ENCODE peak calls at places on chromosomes 5 and 9, in four cellular contexts. K, C, O and T are unnamed samples.
A peak's percentile ranks its signal among the peaks of the same experiment; 100 is the strongest.

GRCh38 chr5:128687930-128688329 is 149.9 kb upstream of the FBN2 start:
- DNase-seq in K (no peak), C (no peak), O (no peak), T (no peak)

GRCh38 chr9:91338681-91339080 is 23.0 kb downstream of the AUH start:
- DNase-seq in K (no peak), C (no peak), O (no peak), T (no peak)

GRCh38 chr9:86795861-86796497 is 151.3 kb downstream of the GAS1 start:
- DNase-seq in K (no peak), C (peak; percentile 13), O (no peak), T (no peak)

GRCh38 chr5:77993799-77994318 is 217.7 kb upstream of the TBCA start:
- DNase-seq in K (no peak), C (peak; percentile 36), O (no peak), T (peak; percentile 91)

GRCh38 chr9:8287501-8287900 is 487.9 kb upstream of the DMAC1 start:
- DNase-seq in K (no peak), C (no peak), O (peak; percentile 31), T (peak; percentile 34)

GRCh38 chr5:147805030-147805454 is 22.5 kb upstream of the JAKMIP2 start:
- DNase-seq in K (no peak), C (no peak), O (no peak), T (peak; percentile 74)

GRCh38 chr5:75614165-75614564 is 2.9 kb downstream of the ANKDD1B start:
- DNase-seq in K (no peak), C (no peak), O (no peak), T (no peak)

GRCh38 chr5:116011046-116011445 is 21.2 kb upstream of the ARL14EPL start:
- DNase-seq in K (no peak), C (no peak), O (no peak), T (no peak)